ENCODE peak calls at places on chromosomes 1 and 21, in six cellular contexts. One of them, this sample, is unnamed.

GRCh38 chr1:193472838-193473398 is 286.5 kb upstream of the B3GALT2 start:
- DNase-seq in upper lobe of right lung: no peak
- DNase-seq in aorta: no peak
- DNase-seq in pancreas: no peak
- DNase-seq in dorsolateral prefrontal cortex: no peak
- DNase-seq in heart right ventricle: no peak
- DNase-seq in this sample: no peak

GRCh38 chr1:97632075-97632474 is 288.8 kb downstream of the DPYD start:
- DNase-seq in dorsolateral prefrontal cortex: no peak
- DNase-seq in aorta: no peak
- DNase-seq in upper lobe of right lung: no peak
- DNase-seq in heart right ventricle: no peak
- DNase-seq in pancreas: no peak
- DNase-seq in this sample: peak

GRCh38 chr1:89516055-89516454 is 8.6 kb upstream of the LRRC8B start:
- DNase-seq in pancreas: no peak
- DNase-seq in heart right ventricle: no peak
- DNase-seq in dorsolateral prefrontal cortex: no peak
- DNase-seq in aorta: no peak
- DNase-seq in upper lobe of right lung: no peak
- DNase-seq in this sample: no peak

GRCh38 chr1:147749792-147750191 is 10.6 kb downstream of the GJA5 start:
- DNase-seq in upper lobe of right lung: no peak
- DNase-seq in aorta: no peak
- DNase-seq in pancreas: no peak
- DNase-seq in heart right ventricle: no peak
- DNase-seq in dorsolateral prefrontal cortex: no peak
- DNase-seq in this sample: no peak

GRCh38 chr1:59514061-59514909 is 217.4 kb downstream of the FGGY start:
- DNase-seq in pancreas: no peak
- DNase-seq in heart right ventricle: no peak
- DNase-seq in dorsolateral prefrontal cortex: no peak
- DNase-seq in aorta: no peak
- DNase-seq in upper lobe of right lung: no peak
- DNase-seq in this sample: no peak

GRCh38 chr21:41726970-41727783 is 39.7 kb downstream of the RIPK4 start:
- DNase-seq in upper lobe of right lung: no peak
- DNase-seq in dorsolateral prefrontal cortex: no peak
- DNase-seq in pancreas: no peak
- DNase-seq in heart right ventricle: peak
- DNase-seq in aorta: peak
- DNase-seq in this sample: no peak

GRCh38 chr1:168991667-168992475 is 114.6 kb upstream of the ATP1B1 start:
- DNase-seq in pancreas: no peak
- DNase-seq in heart right ventricle: no peak
- DNase-seq in upper lobe of right lung: no peak
- DNase-seq in dorsolateral prefrontal cortex: no peak
- DNase-seq in aorta: no peak
- DNase-seq in this sample: no peak

GRCh38 chr1:25810341-25811299 is 9.1 kb upstream of the MTFR1L start:
- DNase-seq in pancreas: peak
- DNase-seq in aorta: peak
- DNase-seq in heart right ventricle: peak
- DNase-seq in upper lobe of right lung: peak
- DNase-seq in dorsolateral prefrontal cortex: peak
- DNase-seq in this sample: no peak

GRCh38 chr1:179146476-179146875 is 64.6 kb downstream of the TOR3A start:
- DNase-seq in dorsolateral prefrontal cortex: no peak
- DNase-seq in pancreas: no peak
- DNase-seq in aorta: no peak
- DNase-seq in heart right ventricle: no peak
- DNase-seq in upper lobe of right lung: no peak
- DNase-seq in this sample: no peak

GRCh38 chr21:44710294-44710665 is 1.1 kb downstream of the TSPEAR start:
- DNase-seq in heart right ventricle: no peak
- DNase-seq in aorta: peak
- DNase-seq in upper lobe of right lung: peak
- DNase-seq in dorsolateral prefrontal cortex: no peak
- DNase-seq in pancreas: no peak
- DNase-seq in this sample: no peak
- H3K4me3 ChIP-seq in heart right ventricle: no peak
- H3K4me3 ChIP-seq in aorta: no peak
- H3K4me3 ChIP-seq in upper lobe of right lung: no peak
- H3K4me3 ChIP-seq in dorsolateral prefrontal cortex: no peak
- H3K4me3 ChIP-seq in pancreas: no peak
- H3K4me3 ChIP-seq in this sample: no peak

DNA sequence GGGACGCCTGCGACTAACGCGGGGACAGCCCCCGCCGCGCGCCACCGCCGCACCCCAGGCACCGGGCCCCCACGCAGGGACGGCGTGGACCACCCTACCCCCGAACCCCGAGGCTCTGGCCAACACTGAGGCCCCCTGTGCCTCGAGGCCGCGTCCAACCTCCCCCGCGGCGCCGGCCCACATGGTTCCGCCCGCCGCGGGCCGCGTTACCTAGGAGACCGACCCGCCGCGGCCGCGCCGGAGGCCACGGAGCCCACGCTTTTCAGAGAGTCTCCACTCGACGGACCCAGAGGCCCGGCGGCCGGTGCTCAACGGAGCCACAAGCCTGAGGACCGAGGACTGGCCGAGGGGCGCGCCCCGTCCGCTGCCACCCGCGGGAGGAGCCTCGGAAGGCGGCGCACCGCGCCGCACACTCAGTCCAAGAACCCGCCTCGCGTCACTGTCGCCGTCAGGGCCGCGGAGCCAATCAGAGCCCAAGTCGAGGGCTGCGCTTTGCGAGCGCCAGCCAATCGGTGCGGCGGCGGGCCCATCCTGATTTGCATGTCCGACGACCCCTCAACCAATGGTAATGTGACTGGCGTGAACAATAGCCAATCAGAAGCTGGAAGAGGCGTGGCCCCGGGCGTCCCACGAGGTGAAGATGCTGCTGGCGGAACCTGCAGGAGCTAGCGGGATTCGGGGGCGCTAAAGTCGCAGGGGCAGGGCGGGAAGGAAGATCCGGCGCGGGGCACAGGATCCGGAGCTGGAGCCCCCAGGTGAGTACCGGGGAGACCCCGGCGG is at the start of gene NPHP4:
- DNase-seq in heart right ventricle: peak
- DNase-seq in pancreas: peak
- DNase-seq in aorta: peak
- DNase-seq in upper lobe of right lung: peak
- DNase-seq in dorsolateral prefrontal cortex: peak
- DNase-seq in this sample: peak
- H3K27ac ChIP-seq in heart right ventricle: peak
- H3K27ac ChIP-seq in pancreas: peak
- H3K27ac ChIP-seq in aorta: no peak
- H3K27ac ChIP-seq in upper lobe of right lung: peak
- H3K27ac ChIP-seq in dorsolateral prefrontal cortex: peak
- H3K27ac ChIP-seq in this sample: peak

GRCh38 chr1:217139513-217139912 is 416.3 kb upstream of the ESRRG start:
- DNase-seq in upper lobe of right lung: no peak
- DNase-seq in heart right ventricle: no peak
- DNase-seq in aorta: no peak
- DNase-seq in pancreas: no peak
- DNase-seq in dorsolateral prefrontal cortex: no peak
- DNase-seq in this sample: no peak
- H3K4me3 ChIP-seq in upper lobe of right lung: no peak
- H3K4me3 ChIP-seq in heart right ventricle: peak
- H3K4me3 ChIP-seq in aorta: no peak
- H3K4me3 ChIP-seq in pancreas: no peak
- H3K4me3 ChIP-seq in dorsolateral prefrontal cortex: peak
- H3K4me3 ChIP-seq in this sample: no peak

GRCh38 chr1:62234709-62235108 is 40.1 kb downstream of the L1TD1 start:
- DNase-seq in upper lobe of right lung: no peak
- DNase-seq in pancreas: no peak
- DNase-seq in aorta: no peak
- DNase-seq in heart right ventricle: no peak
- DNase-seq in dorsolateral prefrontal cortex: no peak
- DNase-seq in this sample: no peak

GRCh38 chr1:62233926-62234450 is 39.3 kb downstream of the L1TD1 start:
- DNase-seq in dorsolateral prefrontal cortex: no peak
- DNase-seq in heart right ventricle: no peak
- DNase-seq in aorta: no peak
- DNase-seq in pancreas: no peak
- DNase-seq in upper lobe of right lung: no peak
- DNase-seq in this sample: no peak

GRCh38 chr1:62235576-62235975 is 40.9 kb downstream of the L1TD1 start:
- DNase-seq in dorsolateral prefrontal cortex: no peak
- DNase-seq in pancreas: no peak
- DNase-seq in upper lobe of right lung: no peak
- DNase-seq in aorta: no peak
- DNase-seq in heart right ventricle: no peak
- DNase-seq in this sample: no peak

GRCh38 chr1:62230724-62231123 is 36.1 kb downstream of the L1TD1 start:
- DNase-seq in aorta: no peak
- DNase-seq in heart right ventricle: no peak
- DNase-seq in dorsolateral prefrontal cortex: no peak
- DNase-seq in upper lobe of right lung: no peak
- DNase-seq in pancreas: no peak
- DNase-seq in this sample: no peak

DNA sequence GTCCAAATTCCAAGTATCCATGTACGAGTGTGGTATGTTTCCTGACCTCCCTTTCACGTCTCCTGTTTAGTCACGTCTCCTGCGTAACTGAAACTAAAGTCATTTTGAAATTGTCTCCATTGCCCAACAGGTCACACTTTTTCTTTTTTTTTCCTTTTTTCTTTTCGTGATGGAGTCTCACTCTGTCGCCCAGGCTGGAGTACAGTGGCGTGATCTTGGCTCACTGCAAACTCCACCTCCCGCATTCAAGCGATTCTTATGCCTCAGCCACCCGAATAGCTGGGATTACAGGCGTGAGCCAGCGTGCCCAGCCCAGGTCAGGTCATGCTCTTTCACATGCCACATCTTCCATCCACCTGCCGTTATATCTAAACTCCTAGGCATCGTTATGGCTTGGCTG is 38.2 kb downstream of the L1TD1 start:
- DNase-seq in upper lobe of right lung: no peak
- DNase-seq in aorta: no peak
- DNase-seq in pancreas: no peak
- DNase-seq in heart right ventricle: no peak
- DNase-seq in dorsolateral prefrontal cortex: no peak
- DNase-seq in this sample: no peak
- H3K27ac ChIP-seq in upper lobe of right lung: no peak
- H3K27ac ChIP-seq in aorta: no peak
- H3K27ac ChIP-seq in pancreas: no peak
- H3K27ac ChIP-seq in heart right ventricle: no peak
- H3K27ac ChIP-seq in dorsolateral prefrontal cortex: no peak
- H3K27ac ChIP-seq in this sample: no peak

DNA sequence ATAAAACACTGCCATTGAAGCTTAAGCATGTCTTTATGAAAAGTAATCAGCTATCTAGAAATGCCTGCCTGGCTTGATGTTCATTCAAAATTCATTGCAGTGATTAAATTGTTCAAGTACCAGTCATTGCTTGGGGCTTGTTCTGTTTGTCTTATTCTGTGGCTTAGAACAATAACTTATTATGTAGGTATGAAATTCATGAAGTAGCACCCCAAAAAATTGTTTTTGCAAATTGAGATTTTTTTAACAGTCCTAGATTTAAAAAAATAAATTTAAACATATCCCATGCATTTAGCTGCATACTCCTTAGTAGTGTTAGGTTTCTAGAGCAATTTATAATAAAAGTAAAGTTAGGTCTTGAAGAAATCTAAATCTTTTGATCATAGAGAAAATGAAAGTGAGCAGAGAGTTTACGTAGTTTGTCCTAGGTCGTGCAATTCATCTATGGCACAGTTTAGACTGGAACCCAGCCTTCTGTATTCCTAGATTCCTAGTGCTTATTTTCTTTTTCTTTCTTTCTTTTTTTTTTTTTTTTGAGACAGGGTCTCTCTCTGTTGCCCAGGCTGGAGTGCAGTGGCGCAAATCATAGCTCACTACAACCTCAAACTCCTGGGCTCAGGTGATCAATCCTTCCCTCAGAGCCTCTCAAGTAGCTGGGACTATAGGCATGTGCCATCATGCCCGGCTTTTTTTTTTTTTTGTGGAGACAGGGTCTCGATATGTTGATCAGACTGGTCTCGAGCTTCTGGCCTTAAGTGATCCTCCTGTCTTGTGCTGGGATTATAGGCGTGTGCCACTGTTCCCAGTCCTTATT is 9.3 kb downstream of the MIER1 start:
- DNase-seq in aorta: no peak
- DNase-seq in dorsolateral prefrontal cortex: no peak
- DNase-seq in pancreas: no peak
- DNase-seq in heart right ventricle: no peak
- DNase-seq in upper lobe of right lung: no peak
- DNase-seq in this sample: no peak
- H3K4me3 ChIP-seq in aorta: no peak
- H3K4me3 ChIP-seq in dorsolateral prefrontal cortex: no peak
- H3K4me3 ChIP-seq in pancreas: no peak
- H3K4me3 ChIP-seq in heart right ventricle: peak
- H3K4me3 ChIP-seq in upper lobe of right lung: peak
- H3K4me3 ChIP-seq in this sample: peak

DNA sequence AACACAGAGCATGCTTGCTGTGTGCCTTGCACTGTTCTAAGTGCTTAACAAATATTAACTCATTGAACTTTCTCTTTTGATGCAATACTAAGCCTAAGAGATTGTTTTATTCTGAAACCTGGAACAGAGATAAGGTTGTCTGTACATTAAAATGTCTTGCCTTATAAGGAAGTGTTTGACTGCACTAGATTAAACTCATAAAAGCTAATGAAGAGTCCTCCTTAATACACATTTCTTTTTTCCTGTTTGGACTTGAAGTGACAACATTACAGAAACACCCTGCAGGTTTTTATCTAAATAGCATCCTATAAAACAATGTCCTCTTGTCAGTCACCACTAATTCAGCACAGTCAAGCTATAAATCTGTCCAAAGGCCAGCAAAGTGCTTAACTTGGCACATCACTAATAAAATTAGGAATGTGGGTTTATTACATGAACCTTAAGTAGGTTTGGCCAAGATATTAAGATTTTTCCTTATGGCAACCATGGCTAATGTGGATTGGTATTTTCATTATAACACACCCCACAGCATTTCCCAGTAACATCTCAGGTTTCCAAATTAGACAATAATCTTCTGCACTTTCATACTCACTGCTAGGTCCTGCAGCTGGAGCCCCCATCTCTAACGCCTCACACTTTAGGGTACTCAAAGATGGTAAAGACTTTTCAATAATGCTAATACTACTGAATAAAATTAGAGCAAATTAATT is 389.7 kb downstream of the LMO4 start:
- DNase-seq in pancreas: no peak
- DNase-seq in dorsolateral prefrontal cortex: no peak
- DNase-seq in heart right ventricle: no peak
- DNase-seq in aorta: no peak
- DNase-seq in upper lobe of right lung: no peak
- DNase-seq in this sample: no peak
- H3K27ac ChIP-seq in pancreas: no peak
- H3K27ac ChIP-seq in dorsolateral prefrontal cortex: no peak
- H3K27ac ChIP-seq in heart right ventricle: no peak
- H3K27ac ChIP-seq in aorta: no peak
- H3K27ac ChIP-seq in upper lobe of right lung: no peak
- H3K27ac ChIP-seq in this sample: no peak